ENCODE peak calls at places on chromosomes 4 and X, in five cellular contexts. O is C1 segment of cervical spinal cord, W is Right ventricle myocardium superior, X is HTR-8/SVneo, E is NCI-H82. A is an unnamed sample.

GRCh38 chrX:49829016-49829415 is at the start of gene PAGE4:
- DNase-seq in X (no peak), E (peak), O (no peak), W (no peak), A (no peak)

GRCh38 chr4:123821861-123822260 is 425.3 kb downstream of the SPRY1 start:
- DNase-seq in W (no peak), E (no peak), O (no peak), X (no peak), A (peak)

GRCh38 chr4:137934921-137935320 is 307.2 kb downstream of the SLC7A11 start:
- DNase-seq in O (no peak), W (no peak), X (no peak), E (no peak), A (no peak)

GRCh38 chr4:55358668-55359067 is 12.6 kb downstream of the SRD5A3 start:
- DNase-seq in O (no peak), W (no peak), X (peak), E (no peak), A (peak)

GRCh38 chr4:48944659-48945290 is 38.2 kb upstream of the OCIAD2 start:
- DNase-seq in E (peak), W (no peak), O (no peak), X (no peak), A (no peak)

GRCh38 chrX:41558531-41558930 is 111.4 kb downstream of the NYX start:
- DNase-seq in X (no peak), O (no peak), W (no peak), E (peak), A (no peak)

GRCh38 chrX:119495734-119496520 is 27.7 kb downstream of the SLC25A5 start:
- DNase-seq in X (no peak), W (no peak), E (peak), O (no peak), A (no peak)

GRCh38 chrX:50988649-50989048 is 78.1 kb downstream of the BMP15 start:
- DNase-seq in E (peak), W (no peak), O (no peak), X (no peak), A (peak)

GRCh38 chr4:36233567-36234266 is 10.6 kb downstream of the ARAP2 start:
- DNase-seq in O (no peak), W (no peak), E (no peak), X (no peak), A (no peak)

A was measured in AG09309.